ENCODE peak calls at places on chromosome 10, in five cellular contexts. One of them, this sample, is unnamed.

GRCh38 chr10:43186150-43186549 is 47.9 kb downstream of the CSGALNACT2 start:
- DNase-seq in SK-N-SH: no peak
- DNase-seq in K562: no peak
- DNase-seq in Panc1: no peak
- DNase-seq in GM23338: no peak
- DNase-seq in this sample: no peak

GRCh38 chr10:122576291-122576690 is 15.7 kb downstream of the DMBT1 start:
- DNase-seq in SK-N-SH: no peak
- DNase-seq in GM23338: no peak
- DNase-seq in Panc1: no peak
- DNase-seq in K562: no peak
- DNase-seq in this sample: no peak

GRCh38 chr10:93461124-93461806 is 20.9 kb downstream of the MYOF start:
- DNase-seq in GM23338: no peak
- DNase-seq in K562: no peak
- DNase-seq in SK-N-SH: no peak
- DNase-seq in Panc1: no peak
- DNase-seq in this sample: peak; percentile 18

GRCh38 chr10:70441877-70442205 is 360 bp upstream of the NODAL start:
- DNase-seq in GM23338: peak; percentile 61
- DNase-seq in K562: no peak
- DNase-seq in SK-N-SH: no peak
- DNase-seq in Panc1: no peak
- DNase-seq in this sample: no peak

GRCh38 chr10:93073539-93074136 is at the start of gene CYP26A1:
- DNase-seq in GM23338: peak; percentile 92
- DNase-seq in K562: peak; percentile 50
- DNase-seq in SK-N-SH: peak; percentile 64
- DNase-seq in Panc1: no peak
- DNase-seq in this sample: no peak

GRCh38 chr10:51654918-51655317 is 44.5 kb downstream of the CSTF2T start:
- DNase-seq in Panc1: no peak
- DNase-seq in SK-N-SH: no peak
- DNase-seq in K562: no peak
- DNase-seq in GM23338: no peak
- DNase-seq in this sample: no peak

GRCh38 chr10:12073526-12073925 is 4.8 kb downstream of the DHTKD1 start:
- DNase-seq in Panc1: no peak
- DNase-seq in GM23338: no peak
- DNase-seq in SK-N-SH: no peak
- DNase-seq in K562: no peak
- DNase-seq in this sample: no peak

GRCh38 chr10:70523044-70523443 is 44.5 kb downstream of the PALD1 start:
- DNase-seq in SK-N-SH: no peak
- DNase-seq in GM23338: no peak
- DNase-seq in Panc1: no peak
- DNase-seq in K562: no peak
- DNase-seq in this sample: no peak

GRCh38 chr10:132938472-132939329 is 3.7 kb downstream of the CFAP46 start:
- DNase-seq in K562: peak; percentile 35
- DNase-seq in GM23338: peak; percentile 81
- DNase-seq in SK-N-SH: peak; percentile 67
- DNase-seq in Panc1: no peak
- DNase-seq in this sample: no peak

GRCh38 chr10:6050801-6051445 is 11.2 kb downstream of the IL2RA start:
- DNase-seq in Panc1: peak; percentile 4
- DNase-seq in SK-N-SH: peak; percentile 31
- DNase-seq in GM23338: peak; percentile 45
- DNase-seq in K562: peak; percentile 45
- DNase-seq in this sample: no peak

GRCh38 chr10:114548662-114549061 is 109.4 kb downstream of the ABLIM1 start:
- DNase-seq in GM23338: peak; percentile 72
- DNase-seq in K562: peak; percentile 7
- DNase-seq in SK-N-SH: peak; percentile 68
- DNase-seq in Panc1: no peak
- DNase-seq in this sample: no peak

GRCh38 chr10:100659361-100660098 is 85.9 kb upstream of the PAX2 start:
- DNase-seq in Panc1: no peak
- DNase-seq in SK-N-SH: no peak
- DNase-seq in K562: no peak
- DNase-seq in GM23338: peak; percentile 73
- DNase-seq in this sample: no peak

GRCh38 chr10:16816830-16817124 is 447 bp downstream of the RSU1 start:
- DNase-seq in K562: no peak
- DNase-seq in Panc1: no peak
- DNase-seq in GM23338: no peak
- DNase-seq in SK-N-SH: no peak
- DNase-seq in this sample: no peak

GRCh38 chr10:98361131-98361633 is 53.8 kb downstream of the PYROXD2 start:
- DNase-seq in GM23338: no peak
- DNase-seq in K562: peak; percentile 68
- DNase-seq in SK-N-SH: no peak
- DNase-seq in Panc1: no peak
- DNase-seq in this sample: peak; percentile 95

GRCh38 chr10:48594371-48594770 is 10.5 kb downstream of the ARHGAP22 start:
- DNase-seq in K562: no peak
- DNase-seq in GM23338: no peak
- DNase-seq in Panc1: no peak
- DNase-seq in SK-N-SH: no peak
- DNase-seq in this sample: no peak

GRCh38 chr10:132164801-132165278 is 21.9 kb upstream of the DPYSL4 start:
- DNase-seq in Panc1: no peak
- DNase-seq in SK-N-SH: no peak
- DNase-seq in K562: no peak
- DNase-seq in GM23338: peak; percentile 45
- DNase-seq in this sample: no peak

GRCh38 chr10:82267465-82267864 is 392.5 kb downstream of the NRG3 start:
- DNase-seq in K562: no peak
- DNase-seq in GM23338: no peak
- DNase-seq in SK-N-SH: no peak
- DNase-seq in Panc1: no peak
- DNase-seq in this sample: no peak

GRCh38 chr10:73591935-73592699 is 975 bp upstream of the USP54 start:
- DNase-seq in SK-N-SH: peak; percentile 17
- DNase-seq in K562: peak; percentile 71
- DNase-seq in Panc1: peak; percentile 83
- DNase-seq in GM23338: peak; percentile 94
- DNase-seq in this sample: peak; percentile 65

GRCh38 chr10:133379152-133379800 is at the start of gene PAOX:
- DNase-seq in SK-N-SH: peak; percentile 93
- DNase-seq in GM23338: peak; percentile 77
- DNase-seq in K562: peak; percentile 79
- DNase-seq in Panc1: no peak
- DNase-seq in this sample: peak; percentile 85

GRCh38 chr10:80924063-80924952 is 386.6 kb downstream of the SH2D4B start:
- DNase-seq in GM23338: peak; percentile 83
- DNase-seq in SK-N-SH: peak; percentile 15
- DNase-seq in Panc1: no peak
- DNase-seq in K562: peak; percentile 52
- DNase-seq in this sample: no peak

GRCh38 chr10:43940898-43941777 is 292.5 kb upstream of the ZNF32 start:
- DNase-seq in Panc1: no peak
- DNase-seq in K562: no peak
- DNase-seq in GM23338: no peak
- DNase-seq in SK-N-SH: no peak
- DNase-seq in this sample: no peak

GRCh38 chr10:121573541-121573941 is 24.7 kb downstream of the FGFR2 start:
- DNase-seq in SK-N-SH: no peak
- DNase-seq in Panc1: no peak
- DNase-seq in K562: no peak
- DNase-seq in GM23338: no peak
- DNase-seq in this sample: no peak

GRCh38 chr10:121566755-121567154 is 31.5 kb downstream of the FGFR2 start:
- DNase-seq in K562: no peak
- DNase-seq in Panc1: no peak
- DNase-seq in GM23338: no peak
- DNase-seq in SK-N-SH: no peak
- DNase-seq in this sample: no peak

GRCh38 chr10:121567569-121567968 is 30.7 kb downstream of the FGFR2 start:
- DNase-seq in GM23338: no peak
- DNase-seq in K562: no peak
- DNase-seq in Panc1: no peak
- DNase-seq in SK-N-SH: no peak
- DNase-seq in this sample: no peak

GRCh38 chr10:121572857-121573540 is 25.2 kb downstream of the FGFR2 start:
- DNase-seq in GM23338: no peak
- DNase-seq in Panc1: no peak
- DNase-seq in SK-N-SH: no peak
- DNase-seq in K562: no peak
- DNase-seq in this sample: no peak

GRCh38 chr10:121570316-121570715 is 27.9 kb downstream of the FGFR2 start:
- DNase-seq in K562: no peak
- DNase-seq in SK-N-SH: no peak
- DNase-seq in GM23338: no peak
- DNase-seq in Panc1: no peak
- DNase-seq in this sample: no peak
- TF ChIP-seq POLR2AphosphoS5 in K562: no peak
- TF ChIP-seq POLR2AphosphoS5 in SK-N-SH: no peak
- TF ChIP-seq POLR2AphosphoS5 in GM23338: no peak
- TF ChIP-seq POLR2AphosphoS5 in Panc1: no peak
- TF ChIP-seq POLR2AphosphoS5 in this sample: no peak

DNA sequence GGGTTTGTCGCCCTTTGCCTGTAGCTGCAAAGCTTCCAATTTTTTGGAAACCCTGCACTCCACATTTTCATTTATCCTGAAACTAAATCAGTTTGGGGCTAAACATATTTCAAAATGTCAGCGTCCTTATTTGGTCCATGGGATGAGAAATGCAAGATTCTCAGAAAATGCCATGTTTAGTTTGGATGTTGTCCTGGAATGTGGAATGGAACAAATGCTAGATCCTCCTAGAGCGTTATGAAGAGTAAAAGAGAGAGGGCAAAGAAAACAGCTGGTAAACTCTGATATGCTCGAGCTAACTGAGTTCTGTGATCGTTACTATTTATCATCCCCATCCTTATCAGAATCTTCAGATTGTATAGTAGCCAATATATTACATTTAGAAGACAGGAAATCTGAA is 236.9 kb downstream of the KLF6 start:
- DNase-seq in GM23338: no peak
- DNase-seq in SK-N-SH: no peak
- DNase-seq in Panc1: no peak
- DNase-seq in K562: no peak
- DNase-seq in this sample: no peak
- H3K4me3 ChIP-seq in GM23338: no peak overlapping the region
- H3K4me3 ChIP-seq in SK-N-SH: no peak overlapping the region
- H3K4me3 ChIP-seq in Panc1: no peak overlapping the region
- H3K4me3 ChIP-seq in K562: no peak overlapping the region
- H3K4me3 ChIP-seq in this sample: no peak overlapping the region

DNA sequence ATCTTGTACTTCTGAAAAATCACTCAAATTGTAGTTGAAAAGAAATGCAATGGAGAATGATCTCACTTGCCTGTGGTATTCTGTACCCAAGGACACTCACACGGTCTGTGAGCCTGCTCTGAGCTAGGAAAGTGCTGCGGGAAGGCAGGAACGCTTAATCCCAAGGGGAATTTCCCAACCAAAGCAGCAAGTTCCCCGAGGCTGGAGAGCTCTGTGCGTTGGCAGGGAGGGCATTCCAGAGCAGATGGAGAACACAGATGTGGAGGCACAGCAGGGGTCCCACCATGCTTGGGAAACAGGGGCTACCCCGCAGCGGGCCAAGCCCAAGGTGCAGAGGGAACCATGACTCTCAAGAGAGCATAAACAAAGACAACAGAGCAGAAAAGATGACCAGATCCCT is 13.6 kb downstream of the SVIL start:
- DNase-seq in Panc1: no peak
- DNase-seq in K562: no peak
- DNase-seq in SK-N-SH: no peak
- DNase-seq in GM23338: peak; percentile 37
- DNase-seq in this sample: peak; percentile 81
- TF ChIP-seq POLR2AphosphoS5 in Panc1: no peak
- TF ChIP-seq POLR2AphosphoS5 in K562: no peak
- TF ChIP-seq POLR2AphosphoS5 in SK-N-SH: no peak
- TF ChIP-seq POLR2AphosphoS5 in GM23338: no peak
- TF ChIP-seq POLR2AphosphoS5 in this sample: no peak

DNA sequence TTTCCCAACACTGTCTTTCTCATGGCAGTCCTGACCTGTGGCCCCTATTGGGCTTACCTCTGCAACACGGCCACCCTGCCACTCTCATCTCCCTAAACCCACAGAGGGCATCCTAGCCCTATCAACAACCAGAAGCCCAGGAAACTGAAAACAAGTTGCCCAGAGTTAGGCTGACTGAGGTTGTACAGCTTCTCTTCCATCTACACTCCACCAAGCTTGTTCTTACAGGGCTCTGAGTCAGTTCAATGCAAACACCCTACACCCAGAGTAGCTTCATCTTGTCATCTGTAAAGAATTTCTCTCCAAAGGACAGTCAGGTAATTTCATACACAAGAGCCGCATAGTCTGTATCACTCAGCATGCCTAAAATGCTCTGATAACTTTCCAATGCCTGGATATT is 175.4 kb downstream of the ARID5B start:
- DNase-seq in Panc1: peak; percentile 81
- DNase-seq in K562: no peak
- DNase-seq in GM23338: no peak
- DNase-seq in SK-N-SH: no peak
- DNase-seq in this sample: no peak
- H3K4me3 ChIP-seq in Panc1: no peak overlapping the region
- H3K4me3 ChIP-seq in K562: no peak overlapping the region
- H3K4me3 ChIP-seq in GM23338: no peak overlapping the region
- H3K4me3 ChIP-seq in SK-N-SH: no peak overlapping the region
- H3K4me3 ChIP-seq in this sample: peak overlapping the region; percentile 7

DNA sequence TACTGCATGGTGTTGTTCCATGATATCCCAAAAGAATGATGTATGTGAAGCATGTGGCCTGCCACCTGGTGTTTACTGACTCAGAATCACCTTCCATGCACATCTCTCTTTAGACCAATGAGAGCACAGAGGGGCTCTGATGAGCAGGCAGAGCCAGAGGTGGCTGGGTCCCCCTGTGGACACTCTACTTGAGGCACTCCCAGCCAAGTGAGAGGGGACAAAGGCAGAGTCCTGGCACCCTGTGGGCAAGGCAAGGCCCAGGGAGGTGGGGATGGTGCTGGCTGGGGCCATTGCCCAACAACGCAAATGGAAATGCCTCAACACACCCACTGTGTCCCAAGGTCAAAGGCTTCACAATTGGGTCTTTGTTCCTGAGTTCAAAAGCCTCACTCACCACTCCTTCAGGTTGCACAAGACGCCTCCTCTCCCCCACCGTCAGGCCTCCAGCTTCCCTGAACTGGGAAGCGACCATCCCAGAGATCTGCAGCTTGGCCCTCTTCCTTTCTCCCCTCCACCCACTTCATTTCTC is 164.6 kb downstream of the NEURL1 start:
- DNase-seq in SK-N-SH: no peak
- DNase-seq in GM23338: no peak
- DNase-seq in Panc1: no peak
- DNase-seq in K562: no peak
- DNase-seq in this sample: no peak
- TF ChIP-seq POLR2AphosphoS5 in SK-N-SH: no peak
- TF ChIP-seq POLR2AphosphoS5 in GM23338: no peak
- TF ChIP-seq POLR2AphosphoS5 in Panc1: no peak
- TF ChIP-seq POLR2AphosphoS5 in K562: no peak
- TF ChIP-seq POLR2AphosphoS5 in this sample: no peak

DNA sequence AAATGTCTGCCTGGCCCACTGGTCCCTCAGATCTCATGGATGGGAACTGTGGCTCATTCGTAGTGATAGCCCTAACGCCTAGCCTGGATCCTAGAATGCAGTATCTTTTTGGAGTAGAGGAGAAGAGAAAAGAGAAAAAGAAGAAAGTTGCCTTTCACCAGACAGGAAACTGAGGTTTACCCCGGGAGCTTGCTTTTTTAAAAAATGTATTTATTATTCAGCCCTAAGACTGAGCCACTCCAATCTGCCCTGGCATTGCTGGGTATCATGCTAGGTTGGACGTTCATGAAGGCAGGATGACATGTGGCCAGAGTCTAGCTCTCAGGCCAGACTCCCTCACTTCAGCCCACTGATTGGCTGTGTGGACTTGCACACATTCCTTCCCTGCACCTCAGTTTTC is 21.5 kb upstream of the C10orf105 start:
- DNase-seq in SK-N-SH: no peak
- DNase-seq in Panc1: no peak
- DNase-seq in K562: no peak
- DNase-seq in GM23338: no peak
- DNase-seq in this sample: no peak
- H3K4me3 ChIP-seq in SK-N-SH: no peak overlapping the region
- H3K4me3 ChIP-seq in Panc1: no peak overlapping the region
- H3K4me3 ChIP-seq in K562: no peak overlapping the region
- H3K4me3 ChIP-seq in GM23338: no peak overlapping the region
- H3K4me3 ChIP-seq in this sample: no peak overlapping the region

This sample was measured in suprapubic skin.